ENCODE peak calls at places on chromosomes 11 and 22, in four cellular contexts. U, J, D and R are unnamed samples.

GRCh38 chr22:50733521-50734342 is 4.3 kb upstream of the ACR start:
- DNase-seq in U (no peak), J (peak), D (peak), R (peak)

GRCh38 chr22:31839986-31840385 is 86.2 kb downstream of the DEPDC5 start:
- DNase-seq in U (no peak), J (no peak), D (no peak), R (no peak)

GRCh38 chr22:50083462-50084081 is 1.7 kb downstream of the MLC1 start:
- DNase-seq in U (no peak), J (no peak), D (peak), R (no peak)

GRCh38 chr11:107696140-107696539 is 15.7 kb downstream of the SLN start:
- DNase-seq in U (no peak), J (no peak), D (no peak), R (no peak)

GRCh38 chr11:550021-550745 is 10.4 kb downstream of the LMNTD2 start:
- DNase-seq in U (no peak), J (no peak), D (no peak), R (no peak)

GRCh38 chr22:49359061-49359460 is 468.6 kb downstream of the BRD1 start:
- DNase-seq in U (no peak), J (no peak), D (no peak), R (peak)

GRCh38 chr22:26828311-26828710 is 170.9 kb downstream of the MIAT start:
- DNase-seq in U (no peak), J (no peak), D (no peak), R (no peak)

GRCh38 chr22:40588726-40589125 is 47.8 kb downstream of the MRTFA start:
- DNase-seq in U (no peak), J (no peak), D (no peak), R (no peak)

GRCh38 chr11:66727282-66727882 is 1.6 kb downstream of the SPTBN2 start:
- DNase-seq in U (peak), J (peak), D (peak), R (peak)

GRCh38 chr11:116852261-116853125 is 15.1 kb upstream of the APOA1 start:
- DNase-seq in U (no peak), J (no peak), D (no peak), R (no peak)
- TF ChIP-seq TEAD4 in U (no peak), J (no peak), D (no peak), R (no peak)

GRCh38 chr11:19683141-19683805 is 29.4 kb upstream of the NAV2 start:
- DNase-seq in U (no peak), J (no peak), D (no peak), R (no peak)
- TF ChIP-seq TEAD4 in U (no peak), J (no peak), D (no peak), R (no peak)

GRCh38 chr11:68053981-68054812 is 15.4 kb downstream of the TCIRG1 start:
- DNase-seq in U (no peak), J (no peak), D (no peak), R (no peak)

GRCh38 chr11:68053117-68053516 is 14.3 kb downstream of the TCIRG1 start:
- DNase-seq in U (no peak), J (no peak), D (no peak), R (no peak)

GRCh38 chr11:68052137-68052873 is 13.5 kb downstream of the TCIRG1 start:
- DNase-seq in U (no peak), J (no peak), D (no peak), R (no peak)

GRCh38 chr11:68057807-68058206 is 19.0 kb downstream of the TCIRG1 start:
- DNase-seq in U (no peak), J (no peak), D (no peak), R (no peak)

GRCh38 chr11:68056317-68057285 is 17.8 kb downstream of the TCIRG1 start:
- DNase-seq in U (no peak), J (no peak), D (no peak), R (no peak)
- TF ChIP-seq TEAD4 in U (no peak), J (no peak), D (no peak), R (no peak)

GRCh38 chr11:119193626-119194025 is 8.4 kb downstream of the NHERF4 start:
- DNase-seq in U (no peak), J (no peak), D (no peak), R (no peak)

GRCh38 chr11:119194811-119195210 is 9.5 kb downstream of the NHERF4 start:
- DNase-seq in U (no peak), J (no peak), D (no peak), R (no peak)

GRCh38 chr11:119198925-119199324 is 7.2 kb upstream of the CBL start:
- DNase-seq in U (no peak), J (no peak), D (no peak), R (no peak)

GRCh38 chr11:119195680-119196079 is 10.4 kb downstream of the NHERF4 start:
- DNase-seq in U (peak), J (peak), D (peak), R (peak)

DNA sequence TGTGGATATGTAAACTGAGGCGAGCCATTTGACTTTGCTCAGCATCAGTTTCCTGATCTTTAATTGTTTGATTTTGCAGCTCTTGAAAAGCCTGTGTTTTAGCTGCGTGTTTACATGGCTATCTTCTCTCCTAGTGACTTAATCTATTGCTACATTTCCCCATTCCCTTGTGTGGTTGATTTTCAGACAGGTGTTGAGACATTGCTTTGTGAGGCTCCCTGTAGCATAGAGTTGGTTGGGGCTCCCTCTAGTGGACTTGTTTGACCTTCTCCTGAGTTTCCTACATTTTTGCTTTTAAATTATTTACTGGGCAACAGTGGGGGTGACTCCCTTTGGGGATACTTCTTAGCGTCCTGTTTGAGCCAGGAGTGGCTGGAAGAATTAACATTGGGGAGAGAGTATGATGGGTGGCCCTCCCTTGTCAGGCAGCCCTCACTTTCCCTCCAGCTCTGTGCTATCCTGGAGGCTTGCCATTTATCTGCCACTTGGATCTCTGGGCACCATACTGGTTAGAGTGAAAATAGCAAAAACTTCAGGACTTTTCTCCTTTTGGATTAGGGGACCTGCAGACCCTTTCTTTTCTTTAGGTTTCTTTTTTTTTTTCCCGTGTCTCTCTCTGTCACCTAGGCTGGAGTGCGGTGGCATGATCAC is 9.2 kb upstream of the CBL start:
- DNase-seq in U (peak), J (peak), D (peak), R (no peak)
- TF ChIP-seq TEAD4 in U (peak), J (no peak), D (no peak), R (no peak)

DNA sequence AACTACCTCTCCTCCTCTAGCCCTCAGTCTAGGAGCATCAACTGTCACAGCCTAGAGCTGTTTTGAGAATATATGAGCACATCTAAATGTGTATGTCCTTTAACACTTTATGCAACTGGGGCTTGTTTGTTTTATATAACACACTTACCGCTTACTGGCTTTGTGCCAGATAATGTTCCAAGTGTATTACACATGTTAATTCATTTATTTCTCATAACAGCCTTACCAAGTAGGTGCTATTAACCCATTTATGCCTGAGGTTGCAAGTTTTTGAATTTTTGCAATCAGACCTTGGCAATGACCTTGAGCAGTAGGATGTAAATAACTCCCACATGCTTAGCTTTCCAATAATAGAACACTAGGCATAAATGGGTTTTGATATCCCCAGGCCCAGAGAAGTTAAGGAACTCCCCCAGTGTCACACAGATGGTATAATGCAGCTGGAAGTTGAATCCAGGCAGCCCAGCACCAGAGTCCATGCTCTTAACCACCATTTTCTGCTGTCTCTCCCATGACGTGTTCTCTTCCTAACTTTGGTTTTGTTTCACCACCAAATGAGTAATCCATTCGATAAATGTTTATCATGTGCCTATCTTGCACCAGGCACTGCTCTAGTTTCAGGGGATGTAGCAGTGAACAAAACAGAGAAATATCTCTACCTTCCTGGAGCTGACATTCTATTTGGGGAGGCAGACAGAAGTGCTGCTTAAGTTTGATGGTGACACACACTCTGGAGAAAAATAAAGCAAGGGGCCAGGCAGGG is 23.1 kb downstream of the PRDM11 start:
- DNase-seq in U (no peak), J (no peak), D (no peak), R (no peak)
- TF ChIP-seq TEAD4 in U (no peak), J (no peak), D (no peak), R (no peak)

DNA sequence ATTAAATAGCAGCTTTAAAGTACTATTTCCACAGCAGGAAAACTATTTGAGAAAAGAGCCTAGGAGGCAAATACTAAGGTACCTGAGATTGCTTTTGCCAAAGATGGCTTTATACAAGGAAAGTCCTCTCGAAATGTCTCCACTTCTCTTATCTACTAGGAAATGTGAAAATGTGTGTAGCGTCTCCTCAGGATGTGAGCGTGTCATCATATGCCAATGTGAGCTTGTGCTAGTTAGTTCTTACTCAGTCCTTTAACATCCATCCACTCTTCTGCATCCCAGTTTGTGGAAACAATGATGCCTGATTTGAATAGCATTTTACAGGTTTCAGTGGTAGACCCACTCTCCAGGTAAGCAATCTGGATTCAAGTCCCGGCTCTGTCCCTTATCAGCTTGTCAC is 421.0 kb downstream of the DYNC2H1 start:
- DNase-seq in U (no peak), J (no peak), D (no peak), R (no peak)
- TF ChIP-seq TEAD4 in U (no peak), J (no peak), D (no peak), R (no peak)